ENCODE peak calls at places on chromosomes 2 and 18, in seven cellular contexts. One of them, this sample, is unnamed. For H3K27me3, the result is how much of the 10 kb centered on the place peaks cover.

GRCh38 chr18:48782381-48782841 is 168.4 kb downstream of the SMAD7 start:
- DNase-seq in sigmoid colon: peak
- DNase-seq in endodermal cell: no peak
- DNase-seq in PC-3: no peak
- DNase-seq in IMR-90: no peak
- DNase-seq in fibroblast of lung: no peak
- DNase-seq in psoas muscle: peak
- DNase-seq in this sample: peak

GRCh38 chr2:126715576-126716406 is 59.8 kb downstream of the GYPC start:
- DNase-seq in sigmoid colon: no peak
- DNase-seq in endodermal cell: peak
- DNase-seq in PC-3: no peak
- DNase-seq in IMR-90: no peak
- DNase-seq in fibroblast of lung: no peak
- DNase-seq in psoas muscle: no peak
- DNase-seq in this sample: no peak

GRCh38 chr2:36356199-36356989 is 816 bp downstream of the CRIM1 start:
- DNase-seq in sigmoid colon: peak
- DNase-seq in endodermal cell: peak
- DNase-seq in PC-3: peak
- DNase-seq in IMR-90: peak
- DNase-seq in fibroblast of lung: no peak
- DNase-seq in psoas muscle: peak
- DNase-seq in this sample: no peak

GRCh38 chr2:135742307-135742838 is 718 bp downstream of the UBXN4 start:
- DNase-seq in sigmoid colon: no peak
- DNase-seq in endodermal cell: no peak
- DNase-seq in PC-3: peak
- DNase-seq in IMR-90: peak
- DNase-seq in fibroblast of lung: peak
- DNase-seq in psoas muscle: no peak
- DNase-seq in this sample: no peak

GRCh38 chr2:106085441-106085911 is 108.6 kb downstream of the UXS1 start:
- DNase-seq in sigmoid colon: no peak
- DNase-seq in endodermal cell: no peak
- DNase-seq in PC-3: peak
- DNase-seq in IMR-90: peak
- DNase-seq in fibroblast of lung: peak
- DNase-seq in psoas muscle: no peak
- DNase-seq in this sample: no peak

GRCh38 chr2:62938126-62938525 is 112.5 kb upstream of the OTX1 start:
- DNase-seq in sigmoid colon: no peak
- DNase-seq in endodermal cell: no peak
- DNase-seq in PC-3: no peak
- DNase-seq in IMR-90: peak
- DNase-seq in fibroblast of lung: no peak
- DNase-seq in psoas muscle: no peak
- DNase-seq in this sample: no peak

GRCh38 chr18:711330-711692 is 1.1 kb downstream of the ENOSF1 start:
- DNase-seq in sigmoid colon: no peak
- DNase-seq in endodermal cell: peak
- DNase-seq in PC-3: no peak
- DNase-seq in IMR-90: no peak
- DNase-seq in fibroblast of lung: no peak
- DNase-seq in psoas muscle: no peak
- DNase-seq in this sample: no peak

GRCh38 chr2:156890498-156891148 is 366.9 kb upstream of the GALNT5 start:
- DNase-seq in sigmoid colon: no peak
- DNase-seq in endodermal cell: no peak
- DNase-seq in PC-3: no peak
- DNase-seq in IMR-90: no peak
- DNase-seq in fibroblast of lung: no peak
- DNase-seq in psoas muscle: no peak
- DNase-seq in this sample: no peak

GRCh38 chr2:231590614-231591013 is 2.0 kb upstream of the TEX44 start:
- DNase-seq in sigmoid colon: no peak
- DNase-seq in endodermal cell: peak
- DNase-seq in PC-3: peak
- DNase-seq in IMR-90: no peak
- DNase-seq in fibroblast of lung: no peak
- DNase-seq in psoas muscle: no peak
- DNase-seq in this sample: no peak

GRCh38 chr2:38116762-38117161 is 40.8 kb upstream of the CYP1B1 start:
- DNase-seq in sigmoid colon: no peak
- DNase-seq in endodermal cell: no peak
- DNase-seq in PC-3: peak
- DNase-seq in IMR-90: peak
- DNase-seq in fibroblast of lung: peak
- DNase-seq in psoas muscle: no peak
- DNase-seq in this sample: no peak

GRCh38 chr2:18949871-18950597 is 360.7 kb upstream of the NT5C1B start:
- DNase-seq in sigmoid colon: no peak
- DNase-seq in endodermal cell: no peak
- DNase-seq in PC-3: peak
- DNase-seq in IMR-90: peak
- DNase-seq in fibroblast of lung: peak
- DNase-seq in psoas muscle: no peak
- DNase-seq in this sample: no peak

GRCh38 chr18:5983479-5983878 is 88.2 kb upstream of the TMEM200C start:
- DNase-seq in sigmoid colon: no peak
- DNase-seq in endodermal cell: peak
- DNase-seq in PC-3: no peak
- DNase-seq in IMR-90: no peak
- DNase-seq in fibroblast of lung: no peak
- DNase-seq in psoas muscle: no peak
- DNase-seq in this sample: no peak

GRCh38 chr2:119659601-119660342 is 19.2 kb upstream of the TMEM177 start:
- DNase-seq in sigmoid colon: no peak
- DNase-seq in endodermal cell: peak
- DNase-seq in PC-3: peak
- DNase-seq in IMR-90: peak
- DNase-seq in fibroblast of lung: peak
- DNase-seq in psoas muscle: peak
- DNase-seq in this sample: no peak

GRCh38 chr18:36628435-36629094 is 200.2 kb downstream of the TPGS2 start:
- DNase-seq in sigmoid colon: no peak
- DNase-seq in endodermal cell: no peak
- DNase-seq in PC-3: no peak
- DNase-seq in IMR-90: peak
- DNase-seq in fibroblast of lung: peak
- DNase-seq in psoas muscle: no peak
- DNase-seq in this sample: no peak

GRCh38 chr2:64331430-64331700 is 122.6 kb upstream of the LGALSL start:
- DNase-seq in sigmoid colon: no peak
- DNase-seq in endodermal cell: peak
- DNase-seq in PC-3: no peak
- DNase-seq in IMR-90: no peak
- DNase-seq in fibroblast of lung: no peak
- DNase-seq in psoas muscle: no peak
- DNase-seq in this sample: no peak

GRCh38 chr2:45617496-45617895 is 6.4 kb upstream of the SRBD1 start:
- DNase-seq in sigmoid colon: no peak
- DNase-seq in endodermal cell: no peak
- DNase-seq in PC-3: peak
- DNase-seq in IMR-90: no peak
- DNase-seq in fibroblast of lung: no peak
- DNase-seq in psoas muscle: no peak
- DNase-seq in this sample: no peak

GRCh38 chr2:63755980-63756379 is 85.7 kb upstream of the UGP2 start:
- DNase-seq in sigmoid colon: no peak
- DNase-seq in endodermal cell: no peak
- DNase-seq in PC-3: peak
- DNase-seq in IMR-90: peak
- DNase-seq in fibroblast of lung: peak
- DNase-seq in psoas muscle: no peak
- DNase-seq in this sample: no peak

GRCh38 chr2:197805598-197806316 is 1.4 kb downstream of the PLCL1 start:
- DNase-seq in sigmoid colon: no peak
- DNase-seq in endodermal cell: no peak
- DNase-seq in PC-3: no peak
- DNase-seq in IMR-90: no peak
- DNase-seq in fibroblast of lung: no peak
- DNase-seq in psoas muscle: no peak
- DNase-seq in this sample: no peak

GRCh38 chr18:80171190-80171872 is 62.3 kb downstream of the ADNP2 start:
- DNase-seq in sigmoid colon: no peak
- DNase-seq in endodermal cell: peak
- DNase-seq in PC-3: peak
- DNase-seq in IMR-90: peak
- DNase-seq in fibroblast of lung: peak
- DNase-seq in psoas muscle: peak
- DNase-seq in this sample: no peak

GRCh38 chr18:30081122-30081521 is 961.4 kb downstream of the DSC3 start:
- DNase-seq in sigmoid colon: no peak
- DNase-seq in endodermal cell: peak
- DNase-seq in PC-3: no peak
- DNase-seq in IMR-90: no peak
- DNase-seq in fibroblast of lung: no peak
- DNase-seq in psoas muscle: no peak
- DNase-seq in this sample: no peak

GRCh38 chr2:41026613-41027012 is 574.7 kb upstream of the SLC8A1 start:
- DNase-seq in sigmoid colon: no peak
- DNase-seq in endodermal cell: no peak
- DNase-seq in PC-3: no peak
- DNase-seq in IMR-90: no peak
- DNase-seq in fibroblast of lung: no peak
- DNase-seq in psoas muscle: no peak
- DNase-seq in this sample: no peak

GRCh38 chr2:217625475-217626245 is 377.1 kb downstream of the TNS1 start:
- DNase-seq in sigmoid colon: no peak
- DNase-seq in endodermal cell: no peak
- DNase-seq in PC-3: no peak
- DNase-seq in IMR-90: peak
- DNase-seq in fibroblast of lung: peak
- DNase-seq in psoas muscle: no peak
- DNase-seq in this sample: no peak

GRCh38 chr2:10862330-10862729 is 49.4 kb upstream of the KCNF1 start:
- DNase-seq in sigmoid colon: no peak
- DNase-seq in endodermal cell: no peak
- DNase-seq in PC-3: no peak
- DNase-seq in IMR-90: no peak
- DNase-seq in fibroblast of lung: no peak
- DNase-seq in psoas muscle: no peak
- DNase-seq in this sample: no peak
- H3K27me3 ChIP-seq in sigmoid colon: under half
- H3K27me3 ChIP-seq in endodermal cell: under half
- H3K27me3 ChIP-seq in PC-3: half or more
- H3K27me3 ChIP-seq in IMR-90: under half
- H3K27me3 ChIP-seq in fibroblast of lung: under half
- H3K27me3 ChIP-seq in psoas muscle: under half
- H3K27me3 ChIP-seq in this sample: under half

DNA sequence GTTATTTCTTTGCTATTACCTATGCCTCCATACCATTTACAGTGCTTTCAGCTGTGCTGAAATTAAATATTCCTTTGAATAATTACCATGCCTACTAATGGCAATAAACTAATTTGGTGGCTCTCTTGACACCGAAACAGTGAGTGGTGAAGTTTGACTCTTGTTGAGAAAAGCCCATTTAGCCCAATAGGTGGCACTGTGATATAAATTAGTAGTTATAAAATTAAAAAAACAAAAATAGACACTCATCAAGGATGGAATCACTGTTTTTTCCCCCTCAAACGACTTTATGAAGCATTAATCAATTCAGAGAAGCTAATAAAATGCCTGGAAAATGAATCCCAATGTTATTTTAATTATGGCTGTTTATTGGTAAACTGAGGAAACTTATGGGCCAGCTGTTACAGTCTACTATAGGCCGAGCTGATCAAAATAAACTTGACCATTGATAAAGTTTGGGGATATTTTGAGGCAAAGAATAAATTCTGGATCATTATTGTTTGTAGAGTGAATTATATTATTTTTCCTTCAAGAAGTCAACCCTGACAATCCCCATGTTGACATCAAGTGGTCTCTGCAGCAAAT is 339.6 kb downstream of the TRIB2 start:
- DNase-seq in sigmoid colon: no peak
- DNase-seq in endodermal cell: no peak
- DNase-seq in PC-3: peak
- DNase-seq in IMR-90: peak
- DNase-seq in fibroblast of lung: peak
- DNase-seq in psoas muscle: no peak
- DNase-seq in this sample: no peak
- TF ChIP-seq CTCF in sigmoid colon: peak
- TF ChIP-seq CTCF in endodermal cell: peak
- TF ChIP-seq CTCF in PC-3: peak
- TF ChIP-seq CTCF in IMR-90: peak
- TF ChIP-seq CTCF in fibroblast of lung: peak
- TF ChIP-seq CTCF in psoas muscle: peak
- TF ChIP-seq CTCF in this sample: no peak

DNA sequence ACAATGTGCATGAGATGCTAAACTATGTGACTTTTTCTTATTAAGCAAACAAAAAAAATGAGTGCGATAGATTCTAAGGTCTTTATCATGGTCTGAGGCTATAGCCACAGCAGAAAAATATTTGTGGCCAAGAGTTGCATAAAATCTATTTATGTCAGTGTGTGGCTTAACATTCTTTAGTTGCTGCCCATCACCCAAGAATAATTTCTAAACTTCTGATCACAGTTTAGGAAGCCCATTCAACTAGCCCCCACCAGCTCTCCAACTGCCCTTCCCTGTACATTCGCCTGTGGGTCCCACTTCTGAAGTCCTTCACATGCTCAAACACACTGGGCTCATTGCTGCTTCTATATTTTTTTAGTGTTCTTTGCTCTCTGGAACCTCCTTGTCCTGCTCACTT is 107.1 kb downstream of the CTNNA2 start:
- DNase-seq in sigmoid colon: no peak
- DNase-seq in endodermal cell: no peak
- DNase-seq in PC-3: no peak
- DNase-seq in IMR-90: no peak
- DNase-seq in fibroblast of lung: no peak
- DNase-seq in psoas muscle: no peak
- DNase-seq in this sample: no peak
- H3K27me3 ChIP-seq in sigmoid colon: under half
- H3K27me3 ChIP-seq in endodermal cell: under half
- H3K27me3 ChIP-seq in PC-3: under half
- H3K27me3 ChIP-seq in IMR-90: under half
- H3K27me3 ChIP-seq in fibroblast of lung: under half
- H3K27me3 ChIP-seq in psoas muscle: under half
- H3K27me3 ChIP-seq in this sample: under half

GRCh38 chr18:55998071-55998522 is 410.1 kb upstream of the TCF4 start:
- DNase-seq in sigmoid colon: no peak
- DNase-seq in endodermal cell: peak
- DNase-seq in PC-3: no peak
- DNase-seq in IMR-90: peak
- DNase-seq in fibroblast of lung: peak
- DNase-seq in psoas muscle: no peak
- DNase-seq in this sample: no peak

GRCh38 chr18:55996726-55997125 is 408.7 kb upstream of the TCF4 start:
- DNase-seq in sigmoid colon: no peak
- DNase-seq in endodermal cell: no peak
- DNase-seq in PC-3: no peak
- DNase-seq in IMR-90: no peak
- DNase-seq in fibroblast of lung: no peak
- DNase-seq in psoas muscle: no peak
- DNase-seq in this sample: no peak

GRCh38 chr18:56000041-56000440 is 412.0 kb upstream of the TCF4 start:
- DNase-seq in sigmoid colon: no peak
- DNase-seq in endodermal cell: no peak
- DNase-seq in PC-3: no peak
- DNase-seq in IMR-90: no peak
- DNase-seq in fibroblast of lung: no peak
- DNase-seq in psoas muscle: no peak
- DNase-seq in this sample: no peak

GRCh38 chr18:55999641-56000040 is 411.6 kb upstream of the TCF4 start:
- DNase-seq in sigmoid colon: no peak
- DNase-seq in endodermal cell: no peak
- DNase-seq in PC-3: no peak
- DNase-seq in IMR-90: no peak
- DNase-seq in fibroblast of lung: peak
- DNase-seq in psoas muscle: no peak
- DNase-seq in this sample: no peak

GRCh38 chr18:55997156-55997561 is 409.2 kb upstream of the TCF4 start:
- DNase-seq in sigmoid colon: no peak
- DNase-seq in endodermal cell: no peak
- DNase-seq in PC-3: no peak
- DNase-seq in IMR-90: no peak
- DNase-seq in fibroblast of lung: no peak
- DNase-seq in psoas muscle: no peak
- DNase-seq in this sample: no peak
- TF ChIP-seq CTCF in sigmoid colon: no peak
- TF ChIP-seq CTCF in endodermal cell: peak
- TF ChIP-seq CTCF in PC-3: no peak
- TF ChIP-seq CTCF in IMR-90: no peak
- TF ChIP-seq CTCF in fibroblast of lung: peak
- TF ChIP-seq CTCF in psoas muscle: no peak
- TF ChIP-seq CTCF in this sample: no peak